ENCODE peak calls at places on chromosome 11, in ten cellular contexts. Y is GM12891; H is Caco-2; T is T-helper 2 cell; E is colonic mucosa; U is iPS DF 6.9; S is right lobe of liver; O is hippocampal formation; X is endothelial cell of umbilical vein; A is CD4-positive, alpha-beta memory T cell. B is an unnamed sample.

GRCh38 chr11:2107941-2108630 is 31.1 kb downstream of the IGF2 start:
- DNase-seq in Y (no peak), X (no peak), U (no peak), A (no peak), E (no peak), H (no peak), O (no peak), T (no peak), S (no peak), B (no peak)

GRCh38 chr11:6319879-6320410 is 356 bp downstream of the CAVIN3 start:
- DNase-seq in S (peak), A (no peak), E (peak), H (peak), X (peak), O (no peak), Y (peak), U (no peak), T (no peak), B (peak)

GRCh38 chr11:64637346-64638016 is 46.5 kb downstream of the SLC22A12 start:
- DNase-seq in U (no peak), A (no peak), S (no peak), H (no peak), O (no peak), Y (no peak), E (no peak), T (no peak), X (no peak), B (no peak)

GRCh38 chr11:120564573-120565301 is 53.2 kb downstream of the GRIK4 start:
- DNase-seq in T (no peak), S (peak), A (no peak), Y (peak), E (no peak), X (peak), H (no peak), U (no peak), O (peak), B (peak)

GRCh38 chr11:18383388-18384156 is 10.8 kb upstream of the LDHA start:
- DNase-seq in A (peak), U (no peak), S (peak), H (peak), T (peak), O (peak), X (peak), Y (peak), E (peak), B (peak)

GRCh38 chr11:47797633-47798032 is 30.5 kb upstream of the FNBP4 start:
- DNase-seq in U (no peak), H (no peak), Y (no peak), S (no peak), X (peak), O (no peak), E (no peak), A (no peak), T (no peak), B (no peak)

GRCh38 chr11:665707-666281 is 28.7 kb downstream of the DRD4 start:
- DNase-seq in Y (no peak), H (no peak), U (no peak), T (no peak), O (no peak), A (no peak), X (no peak), E (no peak), S (no peak), B (no peak)

GRCh38 chr11:86589856-86590589 is 82.4 kb downstream of the ME3 start:
- DNase-seq in Y (no peak), O (no peak), H (no peak), E (no peak), U (no peak), S (no peak), A (no peak), X (no peak), T (no peak), B (no peak)

GRCh38 chr11:61290905-61291690 is 4.0 kb downstream of the VWCE start:
- DNase-seq in O (no peak), Y (no peak), A (no peak), U (no peak), H (no peak), T (no peak), S (no peak), X (no peak), E (no peak), B (peak)

GRCh38 chr11:64400667-64401066 is 41.7 kb downstream of the RPS6KA4 start:
- DNase-seq in X (no peak), O (no peak), Y (no peak), E (no peak), U (no peak), T (no peak), S (no peak), A (no peak), H (no peak), B (no peak)

GRCh38 chr11:1896468-1896867 is 4.8 kb upstream of the PRR33 start:
- DNase-seq in Y (no peak), E (no peak), T (no peak), A (no peak), H (no peak), X (no peak), O (no peak), U (no peak), S (no peak), B (no peak)

GRCh38 chr11:28976801-28977145 is 868.6 kb downstream of the METTL15 start:
- DNase-seq in U (no peak), E (no peak), O (no peak), T (no peak), H (no peak), X (no peak), Y (no peak), S (no peak), A (no peak), B (no peak)

GRCh38 chr11:31818874-31819331 is 7.8 kb upstream of the PAX6 start:
- DNase-seq in A (no peak), X (no peak), H (no peak), O (no peak), Y (no peak), S (no peak), T (no peak), E (no peak), U (no peak), B (no peak)

B was measured in Calu3.